ENCODE peak calls at places on chromosomes 7 and 10, in four cellular contexts. One of them, this sample, is unnamed.
A peak's percentile ranks its signal among the peaks of the same experiment; 100 is the strongest.

GRCh38 chr7:22698762-22699161 is 28.2 kb upstream of the IL6 start:
- DNase-seq in naive thymus-derived CD4-positive, alpha-beta T cell: no peak
- DNase-seq in heart left ventricle: no peak
- DNase-seq in HCT116: no peak
- DNase-seq in this sample: no peak

GRCh38 chr7:151062399-151063211 is 3.2 kb downstream of the SLC4A2 start:
- DNase-seq in naive thymus-derived CD4-positive, alpha-beta T cell: no peak
- DNase-seq in heart left ventricle: peak; percentile 69
- DNase-seq in HCT116: peak; percentile 81
- DNase-seq in this sample: peak; percentile 96

GRCh38 chr7:100441641-100442535 is 5.6 kb upstream of the PPP1R35 start:
- DNase-seq in HCT116: no peak
- DNase-seq in naive thymus-derived CD4-positive, alpha-beta T cell: no peak
- DNase-seq in heart left ventricle: peak; percentile 14
- DNase-seq in this sample: peak; percentile 21

GRCh38 chr7:28804990-28805389 is 153.1 kb downstream of the TRIL start:
- DNase-seq in HCT116: no peak
- DNase-seq in heart left ventricle: peak; percentile 44
- DNase-seq in naive thymus-derived CD4-positive, alpha-beta T cell: no peak
- DNase-seq in this sample: no peak

GRCh38 chr10:132942740-132943554 is 577 bp upstream of the CFAP46 start:
- DNase-seq in HCT116: no peak
- DNase-seq in heart left ventricle: no peak
- DNase-seq in naive thymus-derived CD4-positive, alpha-beta T cell: no peak
- DNase-seq in this sample: no peak

GRCh38 chr7:158811461-158811860 is 17.8 kb downstream of the ESYT2 start:
- DNase-seq in heart left ventricle: no peak
- DNase-seq in naive thymus-derived CD4-positive, alpha-beta T cell: no peak
- DNase-seq in HCT116: no peak
- DNase-seq in this sample: no peak

GRCh38 chr7:130959743-130960207 is 225.8 kb upstream of the KLF14 start:
- DNase-seq in naive thymus-derived CD4-positive, alpha-beta T cell: no peak
- DNase-seq in HCT116: peak; percentile 66
- DNase-seq in heart left ventricle: no peak
- DNase-seq in this sample: no peak

GRCh38 chr7:155584763-155585531 is 38.6 kb upstream of the CNPY1 start:
- DNase-seq in HCT116: no peak
- DNase-seq in naive thymus-derived CD4-positive, alpha-beta T cell: no peak
- DNase-seq in heart left ventricle: no peak
- DNase-seq in this sample: peak; percentile 28

GRCh38 chr7:117949232-117949631 is 76.0 kb upstream of the CTTNBP2 start:
- DNase-seq in heart left ventricle: no peak
- DNase-seq in HCT116: no peak
- DNase-seq in naive thymus-derived CD4-positive, alpha-beta T cell: no peak
- DNase-seq in this sample: no peak

GRCh38 chr7:99772565-99772964 is 11.4 kb downstream of the CYP3A4 start:
- DNase-seq in naive thymus-derived CD4-positive, alpha-beta T cell: no peak
- DNase-seq in HCT116: no peak
- DNase-seq in heart left ventricle: no peak
- DNase-seq in this sample: no peak

GRCh38 chr10:45355494-45355893 is 18.5 kb upstream of the ALOX5 start:
- DNase-seq in heart left ventricle: no peak
- DNase-seq in HCT116: no peak
- DNase-seq in naive thymus-derived CD4-positive, alpha-beta T cell: no peak
- DNase-seq in this sample: no peak

GRCh38 chr7:140055833-140056232 is 6.9 kb downstream of the PARP12 start:
- DNase-seq in HCT116: no peak
- DNase-seq in naive thymus-derived CD4-positive, alpha-beta T cell: no peak
- DNase-seq in heart left ventricle: no peak
- DNase-seq in this sample: no peak

GRCh38 chr10:72925951-72926465 is 28.6 kb downstream of the PLA2G12B start:
- DNase-seq in naive thymus-derived CD4-positive, alpha-beta T cell: no peak
- DNase-seq in heart left ventricle: no peak
- DNase-seq in HCT116: no peak
- DNase-seq in this sample: no peak

GRCh38 chr10:125811251-125811650 is 11.8 kb downstream of the UROS start:
- DNase-seq in HCT116: no peak
- DNase-seq in heart left ventricle: no peak
- DNase-seq in naive thymus-derived CD4-positive, alpha-beta T cell: no peak
- DNase-seq in this sample: no peak

GRCh38 chr10:106560925-106561640 is 603.4 kb downstream of the SORCS1 start:
- DNase-seq in heart left ventricle: no peak
- DNase-seq in naive thymus-derived CD4-positive, alpha-beta T cell: no peak
- DNase-seq in HCT116: no peak
- DNase-seq in this sample: no peak

GRCh38 chr7:34333184-34333583 is 324.8 kb upstream of the NPSR1 start:
- DNase-seq in heart left ventricle: no peak
- DNase-seq in HCT116: no peak
- DNase-seq in naive thymus-derived CD4-positive, alpha-beta T cell: no peak
- DNase-seq in this sample: no peak

GRCh38 chr7:31444196-31444595 is 69.7 kb upstream of the ITPRID1 start:
- DNase-seq in heart left ventricle: no peak
- DNase-seq in naive thymus-derived CD4-positive, alpha-beta T cell: no peak
- DNase-seq in HCT116: no peak
- DNase-seq in this sample: no peak

GRCh38 chr7:16423761-16424160 is 2.4 kb upstream of the CRPPA start:
- DNase-seq in heart left ventricle: no peak
- DNase-seq in naive thymus-derived CD4-positive, alpha-beta T cell: no peak
- DNase-seq in HCT116: no peak
- DNase-seq in this sample: no peak

GRCh38 chr10:130127612-130128607 is 8.3 kb upstream of the GLRX3 start:
- DNase-seq in heart left ventricle: peak; percentile 36
- DNase-seq in naive thymus-derived CD4-positive, alpha-beta T cell: peak; percentile 44
- DNase-seq in HCT116: no peak
- DNase-seq in this sample: no peak

GRCh38 chr7:40786909-40787308 is 652.1 kb downstream of the SUGCT start:
- DNase-seq in heart left ventricle: no peak
- DNase-seq in naive thymus-derived CD4-positive, alpha-beta T cell: no peak
- DNase-seq in HCT116: no peak
- DNase-seq in this sample: no peak

GRCh38 chr7:101560856-101561255 is 68.2 kb downstream of the MYL10 start:
- DNase-seq in heart left ventricle: no peak
- DNase-seq in HCT116: no peak
- DNase-seq in naive thymus-derived CD4-positive, alpha-beta T cell: no peak
- DNase-seq in this sample: peak; percentile 53

GRCh38 chr7:148115308-148115707 is 475.3 kb upstream of the C7orf33 start:
- DNase-seq in HCT116: no peak
- DNase-seq in heart left ventricle: no peak
- DNase-seq in naive thymus-derived CD4-positive, alpha-beta T cell: no peak
- DNase-seq in this sample: no peak

GRCh38 chr7:123674399-123675091 is 18.9 kb downstream of the LMOD2 start:
- DNase-seq in HCT116: no peak
- DNase-seq in heart left ventricle: no peak
- DNase-seq in naive thymus-derived CD4-positive, alpha-beta T cell: no peak
- DNase-seq in this sample: no peak

GRCh38 chr7:68269410-68269809 is 1272.8 kb downstream of the TYW1 start:
- DNase-seq in HCT116: no peak
- DNase-seq in naive thymus-derived CD4-positive, alpha-beta T cell: no peak
- DNase-seq in heart left ventricle: no peak
- DNase-seq in this sample: no peak

GRCh38 chr10:119595134-119595714 is 1.5 kb downstream of the TIAL1 start:
- DNase-seq in HCT116: no peak
- DNase-seq in naive thymus-derived CD4-positive, alpha-beta T cell: no peak
- DNase-seq in heart left ventricle: no peak
- DNase-seq in this sample: no peak

GRCh38 chr10:95295031-95295755 is 4.4 kb upstream of the PDLIM1 start:
- DNase-seq in heart left ventricle: no peak
- DNase-seq in HCT116: no peak
- DNase-seq in naive thymus-derived CD4-positive, alpha-beta T cell: peak; percentile 7
- DNase-seq in this sample: no peak

DNA sequence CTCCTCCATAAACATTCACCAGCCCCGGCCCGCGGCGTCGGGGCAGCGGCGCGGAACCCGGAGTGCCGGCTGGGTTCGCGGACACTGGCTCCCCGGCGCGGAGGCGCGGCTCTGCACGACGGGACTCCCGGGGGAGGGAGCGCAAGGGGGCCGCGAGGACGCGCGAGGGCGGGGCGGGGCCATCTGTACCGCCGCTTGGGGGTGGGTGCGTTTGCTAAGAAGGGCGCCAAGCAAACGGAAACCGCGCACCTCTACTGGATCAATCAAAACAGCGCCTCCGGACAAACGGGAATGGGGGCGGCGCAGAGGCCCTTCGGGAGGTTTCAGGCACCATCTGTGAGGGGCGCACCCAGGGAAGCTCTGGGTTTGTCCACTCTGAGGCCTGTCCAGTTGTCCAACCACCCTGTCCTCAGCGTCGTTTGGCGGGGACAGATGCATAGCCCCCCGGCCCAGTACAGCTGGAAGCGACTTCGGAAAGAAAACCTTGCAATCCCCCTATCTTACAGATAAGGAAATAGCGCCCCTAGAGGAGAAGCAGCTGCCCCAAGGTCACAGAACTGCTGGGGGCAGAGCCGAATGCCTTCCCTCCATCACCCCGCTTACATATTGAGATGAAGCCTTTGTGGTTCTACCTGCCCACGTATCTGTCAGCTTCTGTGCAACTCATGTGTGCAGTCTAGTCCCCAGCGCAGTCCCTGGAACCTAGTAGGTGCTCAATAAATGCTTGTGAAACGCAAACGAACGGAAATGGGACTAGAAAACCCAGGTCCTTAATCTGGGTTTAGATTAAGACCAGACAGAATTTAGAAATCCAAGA is 10.7 kb upstream of the SLIT1 start:
- DNase-seq in heart left ventricle: peak; percentile 36
- DNase-seq in HCT116: peak; percentile 45
- DNase-seq in naive thymus-derived CD4-positive, alpha-beta T cell: peak; percentile 59
- DNase-seq in this sample: peak; percentile 40
- H3K4me1 ChIP-seq in heart left ventricle: no peaks in the 10 kb centered on the region
- H3K4me1 ChIP-seq in HCT116: peaks cover 6% of the 10 kb centered on the region
- H3K4me1 ChIP-seq in naive thymus-derived CD4-positive, alpha-beta T cell: peaks cover 6% of the 10 kb centered on the region
- H3K4me1 ChIP-seq in this sample: no peaks in the 10 kb centered on the region

DNA sequence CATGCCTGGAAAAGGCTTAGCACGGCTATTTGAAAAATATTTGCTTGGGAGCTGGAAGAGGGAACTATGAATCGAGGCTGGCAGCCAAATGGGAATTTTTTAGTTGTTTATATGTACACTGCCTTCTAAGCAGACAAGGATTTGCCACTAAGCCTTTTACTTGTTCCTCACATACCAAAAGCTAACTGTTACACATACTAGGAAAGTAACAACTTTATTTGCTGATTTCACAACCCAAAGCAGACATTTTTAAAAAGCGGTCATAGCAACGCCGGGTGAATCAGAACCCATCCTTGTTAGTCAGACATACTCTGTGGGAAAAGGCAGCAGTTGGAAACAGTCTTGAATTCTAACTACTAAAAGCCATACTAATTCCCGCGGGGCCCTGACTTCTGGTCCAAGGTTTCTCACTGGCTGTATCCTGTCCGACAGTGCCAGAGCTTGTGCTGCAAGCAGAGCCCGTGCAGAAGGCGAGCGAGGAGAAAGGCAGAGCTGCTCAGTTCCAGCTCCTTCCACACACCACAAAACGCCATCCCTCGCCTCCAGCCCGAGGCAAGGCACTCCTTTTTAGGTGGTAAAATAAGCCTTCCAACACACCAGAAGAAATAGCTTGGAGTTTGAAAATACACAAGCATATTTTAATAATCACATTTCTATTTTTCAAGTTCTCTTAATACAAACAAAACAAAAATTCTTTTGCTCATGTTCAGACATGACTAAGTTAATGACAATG is 89.2 kb downstream of the RNF216 start:
- DNase-seq in heart left ventricle: peak; percentile 91
- DNase-seq in naive thymus-derived CD4-positive, alpha-beta T cell: no peak
- DNase-seq in HCT116: no peak
- DNase-seq in this sample: no peak
- H3K4me1 ChIP-seq in heart left ventricle: peaks cover 65% of the 10 kb centered on the region
- H3K4me1 ChIP-seq in naive thymus-derived CD4-positive, alpha-beta T cell: peaks cover 44% of the 10 kb centered on the region
- H3K4me1 ChIP-seq in HCT116: peaks cover 10% of the 10 kb centered on the region
- H3K4me1 ChIP-seq in this sample: peaks cover 40% of the 10 kb centered on the region

GRCh38 chr10:89869180-89869579 is 167.8 kb downstream of the KIF20B start:
- DNase-seq in HCT116: no peak
- DNase-seq in heart left ventricle: no peak
- DNase-seq in naive thymus-derived CD4-positive, alpha-beta T cell: no peak
- DNase-seq in this sample: no peak

GRCh38 chr10:89869757-89870156 is 168.4 kb downstream of the KIF20B start:
- DNase-seq in HCT116: no peak
- DNase-seq in naive thymus-derived CD4-positive, alpha-beta T cell: no peak
- DNase-seq in heart left ventricle: no peak
- DNase-seq in this sample: no peak

GRCh38 chr10:89867964-89868363 is 166.6 kb downstream of the KIF20B start:
- DNase-seq in HCT116: peak; percentile 15
- DNase-seq in heart left ventricle: no peak
- DNase-seq in naive thymus-derived CD4-positive, alpha-beta T cell: no peak
- DNase-seq in this sample: no peak

GRCh38 chr10:89875557-89875956 is 174.2 kb downstream of the KIF20B start:
- DNase-seq in naive thymus-derived CD4-positive, alpha-beta T cell: no peak
- DNase-seq in heart left ventricle: no peak
- DNase-seq in HCT116: no peak
- DNase-seq in this sample: no peak

GRCh38 chr10:89873047-89873446 is 171.7 kb downstream of the KIF20B start:
- DNase-seq in heart left ventricle: no peak
- DNase-seq in naive thymus-derived CD4-positive, alpha-beta T cell: no peak
- DNase-seq in HCT116: no peak
- DNase-seq in this sample: no peak
- H3K4me1 ChIP-seq in heart left ventricle: no peaks in the 10 kb centered on the region
- H3K4me1 ChIP-seq in naive thymus-derived CD4-positive, alpha-beta T cell: no peaks in the 10 kb centered on the region
- H3K4me1 ChIP-seq in HCT116: peaks cover 6% of the 10 kb centered on the region
- H3K4me1 ChIP-seq in this sample: no peaks in the 10 kb centered on the region

GRCh38 chr7:30309842-30310435 is 25.5 kb downstream of the ZNRF2 start:
- DNase-seq in HCT116: no peak
- DNase-seq in naive thymus-derived CD4-positive, alpha-beta T cell: no peak
- DNase-seq in heart left ventricle: no peak
- DNase-seq in this sample: no peak

GRCh38 chr7:30308392-30308791 is 24.0 kb downstream of the ZNRF2 start:
- DNase-seq in HCT116: no peak
- DNase-seq in heart left ventricle: no peak
- DNase-seq in naive thymus-derived CD4-positive, alpha-beta T cell: no peak
- DNase-seq in this sample: no peak

GRCh38 chr7:30309302-30309701 is 24.9 kb downstream of the ZNRF2 start:
- DNase-seq in naive thymus-derived CD4-positive, alpha-beta T cell: no peak
- DNase-seq in HCT116: no peak
- DNase-seq in heart left ventricle: no peak
- DNase-seq in this sample: no peak

GRCh38 chr7:30312186-30312585 is 27.8 kb downstream of the ZNRF2 start:
- DNase-seq in heart left ventricle: no peak
- DNase-seq in HCT116: no peak
- DNase-seq in naive thymus-derived CD4-positive, alpha-beta T cell: no peak
- DNase-seq in this sample: no peak

DNA sequence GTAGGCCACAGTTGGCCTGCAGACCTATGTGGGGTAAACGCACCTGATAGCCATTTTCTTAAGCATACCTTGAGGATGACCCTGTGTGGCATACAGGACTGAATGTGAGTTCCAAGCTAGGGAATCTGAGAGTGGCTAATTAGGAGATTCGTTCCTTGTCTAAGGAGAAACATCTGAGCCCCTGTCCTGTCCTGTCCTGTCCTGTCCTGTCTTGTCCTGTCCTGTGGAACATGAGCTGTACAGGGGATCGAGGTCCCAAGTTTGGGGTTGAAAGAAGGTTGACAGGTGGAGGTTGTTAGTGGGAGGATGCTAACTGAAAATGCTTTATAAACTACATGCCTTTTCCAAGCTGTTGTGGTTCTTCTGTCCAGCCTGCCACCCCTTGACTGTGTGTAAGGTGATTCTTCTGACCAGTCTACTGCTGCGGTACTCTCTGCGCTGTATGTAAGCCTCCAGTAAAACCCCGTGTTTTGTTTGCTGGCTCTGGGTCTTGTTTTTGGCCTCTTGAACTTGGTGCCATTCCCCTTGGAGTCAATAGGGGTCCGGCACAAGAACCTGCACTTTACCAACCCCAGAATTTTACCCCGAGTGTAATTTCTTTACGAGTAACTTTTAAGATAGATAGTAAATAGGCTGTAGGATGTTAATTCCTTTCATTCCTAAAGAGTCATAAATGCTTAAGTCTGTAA is 26.4 kb downstream of the ZNRF2 start:
- DNase-seq in naive thymus-derived CD4-positive, alpha-beta T cell: no peak
- DNase-seq in HCT116: no peak
- DNase-seq in heart left ventricle: no peak
- DNase-seq in this sample: no peak
- H3K4me1 ChIP-seq in naive thymus-derived CD4-positive, alpha-beta T cell: peaks cover 5% of the 10 kb centered on the region
- H3K4me1 ChIP-seq in HCT116: peaks cover 6% of the 10 kb centered on the region
- H3K4me1 ChIP-seq in heart left ventricle: no peaks in the 10 kb centered on the region
- H3K4me1 ChIP-seq in this sample: peaks cover 8% of the 10 kb centered on the region

This sample was measured in pancreas.